ENCODE peak calls at places on chromosomes 7 and 10, in five cellular contexts. One of them, this sample, is unnamed.
A peak's percentile ranks its signal among the peaks of the same experiment; 100 is the strongest.

GRCh38 chr10:128959746-128960145 is 507.3 kb upstream of the MGMT start:
- DNase-seq in C1 segment of cervical spinal cord: no peak
- DNase-seq in NCI-H1436 treated with DMSO at 0.1 percent for 48 hours: no peak
- DNase-seq in HuH-7.5: no peak
- DNase-seq in T follicular helper cell: no peak
- DNase-seq in this sample: no peak

GRCh38 chr10:71641449-71641848 is 78.1 kb downstream of the C10orf105 start:
- DNase-seq in HuH-7.5: no peak
- DNase-seq in NCI-H1436 treated with DMSO at 0.1 percent for 48 hours: no peak
- DNase-seq in T follicular helper cell: no peak
- DNase-seq in C1 segment of cervical spinal cord: no peak
- DNase-seq in this sample: no peak

GRCh38 chr10:37871568-37872251 is 14.3 kb upstream of the ZNF248 start:
- DNase-seq in T follicular helper cell: no peak
- DNase-seq in C1 segment of cervical spinal cord: no peak
- DNase-seq in NCI-H1436 treated with DMSO at 0.1 percent for 48 hours: no peak
- DNase-seq in HuH-7.5: no peak
- DNase-seq in this sample: no peak

GRCh38 chr7:42315631-42316030 is 78.6 kb upstream of the GLI3 start:
- DNase-seq in C1 segment of cervical spinal cord: no peak
- DNase-seq in HuH-7.5: no peak
- DNase-seq in T follicular helper cell: no peak
- DNase-seq in NCI-H1436 treated with DMSO at 0.1 percent for 48 hours: no peak
- DNase-seq in this sample: peak; percentile 13

GRCh38 chr10:110498982-110499795 is 1.5 kb downstream of the DUSP5 start:
- DNase-seq in C1 segment of cervical spinal cord: no peak
- DNase-seq in NCI-H1436 treated with DMSO at 0.1 percent for 48 hours: no peak
- DNase-seq in HuH-7.5: peak; percentile 51
- DNase-seq in T follicular helper cell: peak; percentile 22
- DNase-seq in this sample: no peak

GRCh38 chr10:110746254-110746826 is 102.2 kb downstream of the RBM20 start:
- DNase-seq in HuH-7.5: peak; percentile 40
- DNase-seq in C1 segment of cervical spinal cord: peak; percentile 25
- DNase-seq in T follicular helper cell: peak; percentile 19
- DNase-seq in NCI-H1436 treated with DMSO at 0.1 percent for 48 hours: no peak
- DNase-seq in this sample: peak; percentile 81

GRCh38 chr10:106078796-106079576 is 1085.5 kb downstream of the SORCS1 start:
- DNase-seq in NCI-H1436 treated with DMSO at 0.1 percent for 48 hours: no peak
- DNase-seq in HuH-7.5: no peak
- DNase-seq in C1 segment of cervical spinal cord: no peak
- DNase-seq in T follicular helper cell: no peak
- DNase-seq in this sample: no peak

GRCh38 chr10:62077330-62078015 is 176.0 kb downstream of the ARID5B start:
- DNase-seq in T follicular helper cell: no peak
- DNase-seq in NCI-H1436 treated with DMSO at 0.1 percent for 48 hours: no peak
- DNase-seq in C1 segment of cervical spinal cord: no peak
- DNase-seq in HuH-7.5: no peak
- DNase-seq in this sample: no peak

GRCh38 chr7:85682819-85683218 is 496.0 kb upstream of the SEMA3D start:
- DNase-seq in NCI-H1436 treated with DMSO at 0.1 percent for 48 hours: no peak
- DNase-seq in C1 segment of cervical spinal cord: no peak
- DNase-seq in T follicular helper cell: no peak
- DNase-seq in HuH-7.5: no peak
- DNase-seq in this sample: no peak

GRCh38 chr7:152859781-152860191 is 100.2 kb downstream of the ACTR3B start:
- DNase-seq in NCI-H1436 treated with DMSO at 0.1 percent for 48 hours: no peak
- DNase-seq in C1 segment of cervical spinal cord: no peak
- DNase-seq in T follicular helper cell: no peak
- DNase-seq in HuH-7.5: peak; percentile 68
- DNase-seq in this sample: peak; percentile 81

GRCh38 chr7:151727579-151728285 is 149.2 kb downstream of the PRKAG2 start:
- DNase-seq in T follicular helper cell: no peak
- DNase-seq in NCI-H1436 treated with DMSO at 0.1 percent for 48 hours: peak; percentile 2
- DNase-seq in C1 segment of cervical spinal cord: no peak
- DNase-seq in HuH-7.5: peak; percentile 47
- DNase-seq in this sample: peak; percentile 44

GRCh38 chr10:60704480-60704879 is 73.8 kb upstream of the CDK1 start:
- DNase-seq in NCI-H1436 treated with DMSO at 0.1 percent for 48 hours: no peak
- DNase-seq in HuH-7.5: no peak
- DNase-seq in C1 segment of cervical spinal cord: no peak
- DNase-seq in T follicular helper cell: no peak
- DNase-seq in this sample: no peak

GRCh38 chr7:124761164-124761715 is 4.4 kb downstream of the GPR37 start:
- DNase-seq in C1 segment of cervical spinal cord: peak; percentile 28
- DNase-seq in HuH-7.5: no peak
- DNase-seq in NCI-H1436 treated with DMSO at 0.1 percent for 48 hours: no peak
- DNase-seq in T follicular helper cell: no peak
- DNase-seq in this sample: no peak

GRCh38 chr10:21649441-21649872 is 115.4 kb downstream of the MLLT10 start:
- DNase-seq in HuH-7.5: no peak
- DNase-seq in T follicular helper cell: no peak
- DNase-seq in C1 segment of cervical spinal cord: no peak
- DNase-seq in NCI-H1436 treated with DMSO at 0.1 percent for 48 hours: no peak
- DNase-seq in this sample: no peak

GRCh38 chr7:4650471-4651047 is 31.5 kb upstream of the FOXK1 start:
- DNase-seq in C1 segment of cervical spinal cord: peak; percentile 25
- DNase-seq in NCI-H1436 treated with DMSO at 0.1 percent for 48 hours: no peak
- DNase-seq in T follicular helper cell: no peak
- DNase-seq in HuH-7.5: no peak
- DNase-seq in this sample: no peak

GRCh38 chr7:2110586-2111396 is 122.0 kb downstream of the MAD1L1 start:
- DNase-seq in T follicular helper cell: no peak
- DNase-seq in NCI-H1436 treated with DMSO at 0.1 percent for 48 hours: no peak
- DNase-seq in C1 segment of cervical spinal cord: no peak
- DNase-seq in HuH-7.5: no peak
- DNase-seq in this sample: no peak

GRCh38 chr10:116811691-116812090 is 37.6 kb upstream of the ENO4 start:
- DNase-seq in HuH-7.5: no peak
- DNase-seq in T follicular helper cell: no peak
- DNase-seq in NCI-H1436 treated with DMSO at 0.1 percent for 48 hours: no peak
- DNase-seq in C1 segment of cervical spinal cord: no peak
- DNase-seq in this sample: no peak

GRCh38 chr10:11446895-11447294 is 164.6 kb downstream of the USP6NL start:
- DNase-seq in HuH-7.5: no peak
- DNase-seq in NCI-H1436 treated with DMSO at 0.1 percent for 48 hours: no peak
- DNase-seq in C1 segment of cervical spinal cord: no peak
- DNase-seq in T follicular helper cell: no peak
- DNase-seq in this sample: no peak

GRCh38 chr10:132511092-132511491 is 26.5 kb upstream of the INPP5A start:
- DNase-seq in NCI-H1436 treated with DMSO at 0.1 percent for 48 hours: no peak
- DNase-seq in C1 segment of cervical spinal cord: no peak
- DNase-seq in HuH-7.5: no peak
- DNase-seq in T follicular helper cell: no peak
- DNase-seq in this sample: no peak

GRCh38 chr10:33801705-33802104 is 467.2 kb upstream of the NRP1 start:
- DNase-seq in C1 segment of cervical spinal cord: no peak
- DNase-seq in T follicular helper cell: no peak
- DNase-seq in HuH-7.5: peak; percentile 30
- DNase-seq in NCI-H1436 treated with DMSO at 0.1 percent for 48 hours: no peak
- DNase-seq in this sample: no peak

GRCh38 chr10:114042895-114043531 is 653 bp upstream of the ADRB1 start:
- DNase-seq in C1 segment of cervical spinal cord: peak; percentile 26
- DNase-seq in HuH-7.5: peak; percentile 79
- DNase-seq in NCI-H1436 treated with DMSO at 0.1 percent for 48 hours: no peak
- DNase-seq in T follicular helper cell: no peak
- DNase-seq in this sample: peak; percentile 72

GRCh38 chr7:149884016-149884415 is 10.2 kb downstream of the ATP6V0E2 start:
- DNase-seq in T follicular helper cell: no peak
- DNase-seq in C1 segment of cervical spinal cord: no peak
- DNase-seq in HuH-7.5: peak; percentile 1
- DNase-seq in NCI-H1436 treated with DMSO at 0.1 percent for 48 hours: no peak
- DNase-seq in this sample: no peak

GRCh38 chr7:116766881-116767280 is 94.9 kb downstream of the MET start:
- DNase-seq in HuH-7.5: peak; percentile 12
- DNase-seq in T follicular helper cell: no peak
- DNase-seq in C1 segment of cervical spinal cord: no peak
- DNase-seq in NCI-H1436 treated with DMSO at 0.1 percent for 48 hours: no peak
- DNase-seq in this sample: no peak

GRCh38 chr7:139883814-139884213 is 54.8 kb downstream of the TBXAS1 start:
- DNase-seq in T follicular helper cell: no peak
- DNase-seq in NCI-H1436 treated with DMSO at 0.1 percent for 48 hours: no peak
- DNase-seq in C1 segment of cervical spinal cord: no peak
- DNase-seq in HuH-7.5: no peak
- DNase-seq in this sample: no peak

GRCh38 chr7:130133029-130133774 is 62.9 kb downstream of the KLHDC10 start:
- DNase-seq in NCI-H1436 treated with DMSO at 0.1 percent for 48 hours: no peak
- DNase-seq in C1 segment of cervical spinal cord: no peak
- DNase-seq in HuH-7.5: no peak
- DNase-seq in T follicular helper cell: no peak
- DNase-seq in this sample: no peak

GRCh38 chr7:132145063-132145462 is 431.2 kb downstream of the PLXNA4 start:
- DNase-seq in C1 segment of cervical spinal cord: no peak
- DNase-seq in NCI-H1436 treated with DMSO at 0.1 percent for 48 hours: no peak
- DNase-seq in HuH-7.5: no peak
- DNase-seq in T follicular helper cell: no peak
- DNase-seq in this sample: no peak

GRCh38 chr10:67477868-67478267 is 218.1 kb downstream of the CTNNA3 start:
- DNase-seq in HuH-7.5: no peak
- DNase-seq in NCI-H1436 treated with DMSO at 0.1 percent for 48 hours: no peak
- DNase-seq in T follicular helper cell: no peak
- DNase-seq in C1 segment of cervical spinal cord: no peak
- DNase-seq in this sample: no peak

GRCh38 chr10:13597909-13598308 is 11.1 kb downstream of the PRPF18 start:
- DNase-seq in NCI-H1436 treated with DMSO at 0.1 percent for 48 hours: no peak
- DNase-seq in T follicular helper cell: no peak
- DNase-seq in HuH-7.5: no peak
- DNase-seq in C1 segment of cervical spinal cord: no peak
- DNase-seq in this sample: no peak

GRCh38 chr10:60428387-60428737 is 38.7 kb upstream of the ANK3 start:
- DNase-seq in HuH-7.5: no peak
- DNase-seq in C1 segment of cervical spinal cord: no peak
- DNase-seq in T follicular helper cell: no peak
- DNase-seq in NCI-H1436 treated with DMSO at 0.1 percent for 48 hours: no peak
- DNase-seq in this sample: no peak

GRCh38 chr10:113709221-113709838 is 29.6 kb downstream of the CASP7 start:
- DNase-seq in NCI-H1436 treated with DMSO at 0.1 percent for 48 hours: no peak
- DNase-seq in HuH-7.5: no peak
- DNase-seq in T follicular helper cell: no peak
- DNase-seq in C1 segment of cervical spinal cord: no peak
- DNase-seq in this sample: peak; percentile 30

GRCh38 chr7:55571534-55572377 is 546 bp downstream of the VOPP1 start:
- DNase-seq in NCI-H1436 treated with DMSO at 0.1 percent for 48 hours: no peak
- DNase-seq in C1 segment of cervical spinal cord: peak; percentile 74
- DNase-seq in T follicular helper cell: peak; percentile 61
- DNase-seq in HuH-7.5: peak; percentile 77
- DNase-seq in this sample: peak; percentile 46

GRCh38 chr7:27112960-27113949 is 10.8 kb upstream of the HOXA2 start:
- DNase-seq in HuH-7.5: no peak
- DNase-seq in NCI-H1436 treated with DMSO at 0.1 percent for 48 hours: no peak
- DNase-seq in C1 segment of cervical spinal cord: no peak
- DNase-seq in T follicular helper cell: no peak
- DNase-seq in this sample: peak; percentile 59

GRCh38 chr7:141217938-141218337 is 144.1 kb downstream of the TMEM178B start:
- DNase-seq in HuH-7.5: no peak
- DNase-seq in C1 segment of cervical spinal cord: no peak
- DNase-seq in NCI-H1436 treated with DMSO at 0.1 percent for 48 hours: no peak
- DNase-seq in T follicular helper cell: no peak
- DNase-seq in this sample: no peak

GRCh38 chr10:68550747-68551411 is 9.3 kb upstream of the TET1 start:
- DNase-seq in NCI-H1436 treated with DMSO at 0.1 percent for 48 hours: peak; percentile 17
- DNase-seq in HuH-7.5: peak; percentile 38
- DNase-seq in T follicular helper cell: no peak
- DNase-seq in C1 segment of cervical spinal cord: peak; percentile 2
- DNase-seq in this sample: peak; percentile 69

GRCh38 chr7:111903797-111904196 is 302.4 kb downstream of the DOCK4 start:
- DNase-seq in NCI-H1436 treated with DMSO at 0.1 percent for 48 hours: no peak
- DNase-seq in HuH-7.5: no peak
- DNase-seq in T follicular helper cell: no peak
- DNase-seq in C1 segment of cervical spinal cord: no peak
- DNase-seq in this sample: no peak

GRCh38 chr7:137544450-137545058 is 201.0 kb upstream of the PTN start:
- DNase-seq in HuH-7.5: no peak
- DNase-seq in NCI-H1436 treated with DMSO at 0.1 percent for 48 hours: no peak
- DNase-seq in T follicular helper cell: no peak
- DNase-seq in C1 segment of cervical spinal cord: no peak
- DNase-seq in this sample: no peak

GRCh38 chr7:80136276-80137045 is 1.8 kb downstream of the GNAI1 start:
- DNase-seq in HuH-7.5: no peak
- DNase-seq in C1 segment of cervical spinal cord: no peak
- DNase-seq in T follicular helper cell: no peak
- DNase-seq in NCI-H1436 treated with DMSO at 0.1 percent for 48 hours: no peak
- DNase-seq in this sample: no peak

This sample was measured in HEK293T.